ENCODE peak calls at places on chromosomes 7 and 10, in four cellular contexts. B, G, N and C are unnamed samples.
A peak's percentile ranks its signal among the peaks of the same experiment; 100 is the strongest.

GRCh38 chr10:27503498-27504006 is 552 bp upstream of the RAB18 start:
- DNase-seq in G (no peak), B (no peak), N (no peak), C (no peak)

GRCh38 chr10:97463363-97464132 is 17.6 kb downstream of the ZDHHC16 start:
- DNase-seq in B (peak; percentile 77), N (peak; percentile 35), G (peak; percentile 87), C (no peak)

GRCh38 chr7:149060161-149060560 is 30.4 kb downstream of the ZNF786 start:
- DNase-seq in N (no peak), B (no peak), G (no peak), C (no peak)

GRCh38 chr10:91589015-91589655 is 43.7 kb downstream of the PPP1R3C start:
- DNase-seq in N (peak; percentile 18), B (no peak), G (no peak), C (no peak)

GRCh38 chr10:3879073-3879472 is 94.1 kb upstream of the KLF6 start:
- DNase-seq in G (peak; percentile 18), N (no peak), B (no peak), C (no peak)

GRCh38 chr10:36023939-36024338 is 381.8 kb upstream of the FZD8 start:
- DNase-seq in G (peak; percentile 69), N (peak; percentile 88), B (peak; percentile 41), C (peak; percentile 54)

GRCh38 chr7:100515072-100515532 is 23.9 kb upstream of the AGFG2 start:
- DNase-seq in G (no peak), N (peak; percentile 17), B (peak; percentile 53), C (no peak)

GRCh38 chr7:353746-354325 is 63.9 kb downstream of the FOXL3 start:
- DNase-seq in B (no peak), G (no peak), N (no peak), C (no peak)

GRCh38 chr7:138207555-138207971 is 131.3 kb downstream of the AKR1D1 start:
- DNase-seq in G (peak; percentile 76), N (no peak), B (no peak), C (no peak)

GRCh38 chr10:51010977-51011376 is 63.3 kb upstream of the PRKG1 start:
- DNase-seq in N (no peak), B (no peak), G (peak; percentile 62), C (no peak)

GRCh38 chr7:2196381-2197378 is 36.1 kb downstream of the MAD1L1 start:
- DNase-seq in B (no peak), N (no peak), G (no peak), C (no peak)

GRCh38 chr7:69115788-69116187 is 482.5 kb upstream of the AUTS2 start:
- DNase-seq in B (no peak), G (no peak), N (no peak), C (peak; percentile 23)

GRCh38 chr10:124220971-124221355 is 127.6 kb upstream of the CHST15 start:
- DNase-seq in G (no peak), B (no peak), N (no peak), C (no peak)

GRCh38 chr7:5646846-5647245 is 134.6 kb downstream of the RNF216 start:
- DNase-seq in N (no peak), G (no peak), B (no peak), C (no peak)

GRCh38 chr10:13987472-13987871 is 343.3 kb downstream of the FRMD4A start:
- DNase-seq in N (peak; percentile 91), B (no peak), G (no peak), C (peak; percentile 29)

DNA sequence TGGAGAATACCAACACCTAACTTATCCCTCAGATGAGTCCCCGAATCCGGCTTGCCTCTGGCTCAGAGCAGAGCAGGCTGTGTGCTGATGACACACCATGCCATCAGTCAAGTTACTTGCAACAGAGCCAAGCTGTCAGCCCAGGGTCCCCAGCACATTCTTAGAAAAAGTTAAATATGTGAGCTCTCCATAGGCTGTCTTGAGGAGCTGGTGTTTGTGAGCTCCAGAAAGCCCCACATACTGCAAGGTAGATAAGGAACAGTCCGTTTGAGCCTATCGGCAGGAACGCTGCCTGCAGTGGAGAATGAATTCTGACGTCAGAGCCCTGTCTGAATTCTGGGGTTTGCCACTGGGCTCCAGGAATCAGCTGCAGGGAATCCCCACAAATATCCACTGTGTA is 3.8 kb downstream of the SFXN4 start:
- DNase-seq in B (no peak), G (no peak), N (no peak), C (no peak)
- TF ChIP-seq CTCF in B (no peak), G (no peak), N (peak; percentile 22), C (no peak)

GRCh38 chr7:32266932-32267475 is 196.8 kb upstream of the PDE1C start:
- DNase-seq in G (peak; percentile 76), N (no peak), B (no peak), C (no peak)

GRCh38 chr7:32262315-32262714 is 192.1 kb upstream of the PDE1C start:
- DNase-seq in G (no peak), N (no peak), B (no peak), C (no peak)

GRCh38 chr7:32259917-32260596 is 189.8 kb upstream of the PDE1C start:
- DNase-seq in G (no peak), B (no peak), N (no peak), C (no peak)

DNA sequence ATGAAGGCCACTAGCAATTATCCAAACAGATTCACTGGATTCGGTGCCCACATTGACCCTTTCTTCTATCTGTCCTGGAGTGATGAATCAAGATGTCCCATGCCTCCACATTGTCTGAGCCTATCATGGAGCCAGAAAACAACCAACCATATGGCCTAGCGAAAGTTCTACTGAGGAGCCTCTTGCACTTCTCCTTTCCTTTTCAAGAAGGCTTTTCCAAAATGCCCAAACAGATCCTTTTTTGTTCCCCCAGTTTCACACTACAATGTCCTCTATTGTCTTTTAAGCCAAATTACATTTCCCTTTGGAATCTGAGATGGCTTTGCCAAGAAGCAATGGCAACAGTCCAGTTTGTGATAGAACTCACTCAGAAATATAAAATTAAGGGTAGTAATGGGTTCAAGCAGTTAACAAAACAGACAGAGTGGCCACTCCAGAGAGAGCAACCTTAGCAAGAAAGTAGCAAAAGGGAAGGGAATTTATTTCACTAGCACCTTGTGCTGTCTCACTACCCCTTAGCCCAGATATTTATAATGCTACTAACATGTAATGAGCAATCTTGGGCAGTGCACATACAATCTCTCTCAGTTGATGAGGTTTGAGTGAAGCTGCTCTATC is 194.6 kb upstream of the PDE1C start:
- DNase-seq in G (no peak), N (no peak), B (no peak), C (no peak)
- H3K4me3 ChIP-seq in G (no peak overlapping the region), N (no peak overlapping the region), B (no peak overlapping the region), C (no peak overlapping the region)

GRCh38 chr10:47406870-47407648 is 23.0 kb upstream of the ZNF488 start:
- DNase-seq in N (peak; percentile 66), B (peak; percentile 66), G (peak; percentile 77), C (no peak)
- TF ChIP-seq CTCF in N (peak; percentile 5), B (no peak), G (no peak), C (no peak)

DNA sequence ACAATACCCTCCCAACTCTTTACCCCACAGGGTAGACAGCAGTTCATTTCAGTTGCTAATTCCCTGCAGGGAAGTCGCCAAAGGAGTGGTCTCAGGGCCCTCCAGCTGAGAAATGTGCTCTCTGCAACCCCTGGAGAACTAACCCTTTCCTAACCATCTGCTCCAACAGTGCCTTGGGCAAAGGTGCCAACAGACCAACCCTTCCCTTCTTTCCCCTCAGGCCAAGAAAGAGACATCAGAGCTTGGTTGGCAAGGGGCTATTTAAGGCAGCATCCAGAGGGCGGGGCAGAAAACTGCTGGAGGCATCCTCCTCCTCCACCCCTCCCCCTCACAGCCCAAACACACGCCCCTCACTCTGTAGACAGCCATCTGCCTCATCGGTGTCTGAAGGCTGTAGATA is 1.7 kb downstream of the SORBS1 start:
- DNase-seq in B (no peak), G (peak; percentile 80), N (no peak), C (no peak)
- H3K4me3 ChIP-seq in B (no peak overlapping the region), G (no peak overlapping the region), N (no peak overlapping the region), C (no peak overlapping the region)

DNA sequence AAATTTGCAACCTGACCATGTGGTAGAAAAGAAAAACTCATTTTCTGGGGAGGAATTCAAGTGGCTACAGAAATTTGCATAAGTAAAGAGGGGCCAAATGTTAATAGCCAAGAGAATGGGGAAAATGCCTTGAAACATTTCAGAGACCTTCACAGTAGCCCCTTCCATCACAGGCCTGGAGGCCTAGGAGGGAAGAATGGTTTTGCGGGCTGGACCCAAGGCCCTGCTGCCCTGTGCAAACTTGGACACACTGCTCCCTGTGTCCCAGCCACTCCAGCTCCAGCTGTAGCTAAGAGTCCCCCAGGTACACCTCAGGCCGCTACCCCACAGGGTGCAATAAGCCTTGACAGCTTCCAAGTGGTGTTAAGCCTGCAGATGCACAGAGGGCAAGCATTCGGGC is 16.4 kb upstream of the DNAH11 start:
- DNase-seq in B (no peak), N (no peak), G (no peak), C (no peak)
- TF ChIP-seq CTCF in B (no peak), N (no peak), G (no peak), C (no peak)

GRCh38 chr7:139851770-139852481 is 22.9 kb downstream of the TBXAS1 start:
- DNase-seq in B (no peak), N (no peak), G (peak; percentile 80), C (no peak)
- H3K4me3 ChIP-seq in B (no peak overlapping the region), N (no peak overlapping the region), G (peak overlapping the region; percentile 54), C (no peak overlapping the region)

GRCh38 chr7:28364082-28364481 is 48.2 kb upstream of the CREB5 start:
- DNase-seq in N (no peak), G (no peak), B (no peak), C (no peak)
- TF ChIP-seq CTCF in N (peak; percentile 42), G (peak; percentile 76), B (peak; percentile 25), C (no peak)

GRCh38 chr7:112481337-112481736 is 546 bp downstream of the LSMEM1 start:
- DNase-seq in B (no peak), G (no peak), N (no peak), C (no peak)

GRCh38 chr7:112485766-112486165 is 5.0 kb downstream of the LSMEM1 start:
- DNase-seq in B (no peak), G (no peak), N (no peak), C (no peak)

GRCh38 chr7:112487457-112487856 is 6.7 kb downstream of the LSMEM1 start:
- DNase-seq in N (no peak), B (no peak), G (no peak), C (no peak)

GRCh38 chr7:112481833-112482669 is 1.3 kb downstream of the LSMEM1 start:
- DNase-seq in G (peak; percentile 73), N (peak; percentile 95), B (peak; percentile 75), C (peak; percentile 96)

DNA sequence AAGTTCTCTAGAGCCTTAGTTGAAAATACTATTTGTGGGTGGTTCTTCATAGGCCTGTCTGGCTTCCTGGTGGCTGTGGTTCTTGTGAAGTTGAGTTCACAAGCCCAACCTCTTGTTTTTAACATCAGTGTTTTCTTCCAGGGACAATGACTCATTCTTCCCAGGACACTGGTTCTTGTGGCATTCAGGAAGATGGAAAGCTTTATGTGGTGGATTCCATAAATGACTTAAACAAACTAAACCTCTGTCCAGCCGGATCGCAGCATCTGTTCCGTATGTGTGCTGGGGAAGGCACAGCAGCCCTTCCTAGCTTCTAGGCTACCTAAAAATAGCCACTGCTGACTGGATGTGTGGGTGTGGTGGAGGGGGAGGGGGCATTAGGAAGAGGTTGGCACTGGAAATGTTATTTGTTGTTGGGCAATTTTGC is 3.9 kb downstream of the LSMEM1 start:
- DNase-seq in G (no peak), B (peak; percentile 96), N (peak; percentile 88), C (peak; percentile 87)
- H3K4me3 ChIP-seq in G (no peak overlapping the region), B (no peak overlapping the region), N (no peak overlapping the region), C (no peak overlapping the region)